ENCODE peak calls at places on chromosome 9, in seven cellular contexts. I, P, F, Z, W, G and B are unnamed samples.

GRCh38 chr9:113446323-113446740 is 17.2 kb upstream of the RGS3 start:
- ATAC-seq in I (peak; percentile 74), P (peak; percentile 51), F (peak; percentile 43), Z (peak; percentile 76), W (peak; percentile 62), G (no peak), B (no peak)

GRCh38 chr9:130451509-130452388 is 7.0 kb downstream of the ASS1 start:
- ATAC-seq in I (peak; percentile 67), P (peak; percentile 68), F (peak; percentile 49), Z (peak; percentile 80), W (peak; percentile 76), G (peak; percentile 73), B (peak; percentile 88)

GRCh38 chr9:95193067-95193466 is 124.4 kb downstream of the FANCC start:
- ATAC-seq in I (no peak), P (no peak), F (no peak), Z (no peak), W (peak; percentile 93), G (no peak), B (no peak)

GRCh38 chr9:114902773-114903589 is 27.4 kb downstream of the TNFSF8 start:
- ATAC-seq in I (no peak), P (no peak), F (no peak), Z (no peak), W (no peak), G (no peak), B (no peak)

GRCh38 chr9:10000669-10001068 is 612.1 kb downstream of the PTPRD start:
- ATAC-seq in I (no peak), P (no peak), F (no peak), Z (no peak), W (no peak), G (no peak), B (no peak)

GRCh38 chr9:76756273-76756650 is 8.0 kb upstream of the PCA3 start:
- ATAC-seq in I (peak; percentile 69), P (peak; percentile 84), F (peak; percentile 88), Z (peak; percentile 71), W (peak; percentile 99), G (no peak), B (peak; percentile 35)

GRCh38 chr9:131348631-131349521 is 45.0 kb upstream of the PRRC2B start:
- ATAC-seq in I (peak; percentile 38), P (no peak), F (peak; percentile 54), Z (peak; percentile 38), W (peak; percentile 17), G (peak; percentile 32), B (no peak)

GRCh38 chr9:87387351-87388055 is 110.2 kb upstream of the DAPK1 start:
- ATAC-seq in I (no peak), P (no peak), F (no peak), Z (no peak), W (no peak), G (no peak), B (no peak)

GRCh38 chr9:101226803-101227202 is 158.0 kb downstream of the BAAT start:
- ATAC-seq in I (peak; percentile 71), P (no peak), F (peak; percentile 89), Z (peak; percentile 71), W (peak; percentile 25), G (no peak), B (no peak)

GRCh38 chr9:94867842-94868312 is 141.4 kb downstream of the AOPEP start:
- ATAC-seq in I (no peak), P (peak; percentile 75), F (peak; percentile 51), Z (peak; percentile 44), W (no peak), G (no peak), B (no peak)

GRCh38 chr9:69818946-69819345 is 1.7 kb upstream of the CFAP95 start:
- ATAC-seq in I (no peak), P (no peak), F (no peak), Z (no peak), W (no peak), G (no peak), B (no peak)

GRCh38 chr9:133134419-133135190 is 13.6 kb upstream of the RALGDS start:
- ATAC-seq in I (no peak), P (no peak), F (no peak), Z (peak; percentile 1), W (no peak), G (no peak), B (no peak)

GRCh38 chr9:94812343-94812742 is 85.8 kb downstream of the AOPEP start:
- ATAC-seq in I (no peak), P (peak; percentile 67), F (no peak), Z (no peak), W (no peak), G (no peak), B (peak; percentile 24)

GRCh38 chr9:125904155-125904841 is 157.1 kb downstream of the PBX3 start:
- ATAC-seq in I (no peak), P (peak; percentile 65), F (no peak), Z (no peak), W (no peak), G (no peak), B (peak; percentile 39)

GRCh38 chr9:3032898-3033297 is 189.0 kb upstream of the PUM3 start:
- ATAC-seq in I (no peak), P (no peak), F (no peak), Z (no peak), W (no peak), G (no peak), B (no peak)

GRCh38 chr9:107260437-107261081 is 22.5 kb upstream of the RAD23B start:
- ATAC-seq in I (peak; percentile 72), P (peak; percentile 87), F (peak; percentile 94), Z (peak; percentile 69), W (peak; percentile 78), G (no peak), B (no peak)

GRCh38 chr9:137878146-137878941 is 762 bp downstream of the CACNA1B start:
- ATAC-seq in I (peak; percentile 90), P (no peak), F (peak; percentile 37), Z (no peak), W (peak; percentile 84), G (no peak), B (no peak)

GRCh38 chr9:3215658-3216057 is 310.1 kb downstream of the RFX3 start:
- ATAC-seq in I (no peak), P (no peak), F (no peak), Z (no peak), W (no peak), G (no peak), B (no peak)

GRCh38 chr9:35904966-35905781 is 828 bp upstream of the HRCT1 start:
- ATAC-seq in I (peak; percentile 27), P (peak; percentile 43), F (peak; percentile 7), Z (peak; percentile 15), W (no peak), G (no peak), B (no peak)

GRCh38 chr9:135602789-135603481 is 36.4 kb downstream of the GLT6D1 start:
- ATAC-seq in I (peak; percentile 78), P (no peak), F (peak; percentile 52), Z (peak; percentile 66), W (peak; percentile 33), G (no peak), B (no peak)

GRCh38 chr9:133731876-133732321 is 6.3 kb downstream of the SARDH start:
- ATAC-seq in I (peak; percentile 87), P (peak; percentile 74), F (peak; percentile 55), Z (peak; percentile 86), W (peak; percentile 71), G (no peak), B (no peak)

GRCh38 chr9:7336356-7337075 is 463.1 kb downstream of the DMAC1 start:
- ATAC-seq in I (no peak), P (no peak), F (no peak), Z (no peak), W (no peak), G (no peak), B (peak; percentile 86)

GRCh38 chr9:7332780-7333179 is 466.8 kb downstream of the DMAC1 start:
- ATAC-seq in I (no peak), P (no peak), F (no peak), Z (no peak), W (no peak), G (no peak), B (no peak)

GRCh38 chr9:7328453-7328852 is 471.1 kb downstream of the DMAC1 start:
- ATAC-seq in I (no peak), P (no peak), F (no peak), Z (no peak), W (no peak), G (no peak), B (no peak)

GRCh38 chr9:7338586-7339281 is 460.8 kb downstream of the DMAC1 start:
- ATAC-seq in I (no peak), P (no peak), F (no peak), Z (no peak), W (no peak), G (no peak), B (no peak)

DNA sequence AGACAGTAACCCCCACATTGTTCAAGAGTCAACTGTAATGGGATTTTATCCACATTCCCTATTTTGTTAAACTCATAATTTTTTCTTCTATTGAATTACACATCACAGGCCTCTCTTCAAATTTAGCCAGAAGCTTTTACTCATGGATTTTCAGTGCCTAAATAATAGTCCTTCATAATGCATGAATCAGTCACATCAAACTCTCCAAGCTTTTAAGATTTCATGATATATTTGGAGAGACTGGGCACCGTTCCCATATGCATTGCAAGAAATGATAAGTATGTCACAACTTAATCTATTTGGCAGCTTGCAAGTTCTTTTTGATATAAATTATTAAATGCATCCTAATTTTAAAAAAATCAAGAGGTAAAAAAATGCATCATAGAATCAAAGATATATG is 465.9 kb downstream of the DMAC1 start:
- ATAC-seq in I (no peak), P (no peak), F (no peak), Z (no peak), W (no peak), G (no peak), B (no peak)
- TF ChIP-seq POLR2AphosphoS5 in I (no peak), P (no peak), F (no peak), Z (no peak), W (no peak), G (no peak), B (no peak)

GRCh38 chr9:110135858-110136257 is 72.1 kb downstream of the C9orf152 start:
- ATAC-seq in I (no peak), P (no peak), F (no peak), Z (no peak), W (no peak), G (no peak), B (no peak)
- H3K4me1 ChIP-seq in I (no peaks in the 10 kb centered on the region), P (no peaks in the 10 kb centered on the region), F (peaks cover 10% of the 10 kb centered on the region), Z (peaks cover 13% of the 10 kb centered on the region), W (peaks cover 17% of the 10 kb centered on the region), G (peaks cover 12% of the 10 kb centered on the region), B (peaks cover under 1% of the 10 kb centered on the region)

DNA sequence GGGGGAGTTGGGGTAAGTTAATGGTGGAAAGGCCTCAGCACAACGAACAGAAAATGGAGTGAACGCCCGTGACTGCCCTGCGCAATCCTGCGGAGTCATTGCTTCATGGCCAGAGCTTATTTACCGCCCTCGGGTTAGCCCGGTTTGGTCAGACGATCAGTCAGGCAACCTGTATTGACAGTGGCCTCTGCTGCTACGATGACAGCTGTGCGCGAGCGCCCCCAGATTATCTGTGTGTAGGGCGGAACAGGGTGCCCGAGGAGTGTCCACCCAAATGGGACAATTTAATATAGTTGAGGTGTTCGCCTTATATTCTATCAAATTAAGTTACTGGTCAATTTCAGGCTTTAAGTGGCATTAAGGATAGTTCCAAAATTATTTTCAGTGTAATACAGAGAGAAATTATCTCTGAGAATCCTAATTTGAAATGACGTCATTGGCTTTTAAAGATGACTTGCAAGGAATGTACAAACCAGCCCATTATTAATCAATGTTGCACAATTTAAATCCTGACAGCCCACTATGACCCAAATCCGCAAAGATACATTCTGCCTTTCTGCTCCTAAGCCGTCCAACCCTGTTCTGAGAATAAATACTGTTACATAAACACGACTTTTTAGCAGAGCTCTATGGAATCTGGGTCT is 879 bp upstream of the UBQLN1 start:
- ATAC-seq in I (peak; percentile 78), P (peak; percentile 62), F (peak; percentile 87), Z (peak; percentile 69), W (peak; percentile 56), G (peak; percentile 81), B (peak; percentile 65)
- TF ChIP-seq POLR2AphosphoS5 in I (no peak), P (no peak), F (no peak), Z (no peak), W (no peak), G (peak; percentile 16), B (no peak)

GRCh38 chr9:33135086-33135958 is 31.8 kb downstream of the B4GALT1 start:
- ATAC-seq in I (no peak), P (no peak), F (no peak), Z (no peak), W (no peak), G (no peak), B (no peak)
- H3K4me1 ChIP-seq in I (peaks cover 12% of the 10 kb centered on the region), P (peaks cover 5% of the 10 kb centered on the region), F (peaks cover 42% of the 10 kb centered on the region), Z (peaks cover 4% of the 10 kb centered on the region), W (no peaks in the 10 kb centered on the region), G (peaks cover 70% of the 10 kb centered on the region), B (peaks cover 47% of the 10 kb centered on the region)